ENCODE peak calls at places on chromosome 15, in ten cellular contexts. W, C, J, U, O, B, S, D, G and A are unnamed samples. For H3K27me3, the result is how much of the 10 kb centered on the place peaks cover.

GRCh38 chr15:99909914-99910313 is 176.7 kb upstream of the LYSMD4 start:
- DNase-seq in U (peak), W (peak), S (no peak), G (peak), D (no peak), B (no peak), C (no peak), O (no peak), J (no peak), A (no peak)

GRCh38 chr15:96360581-96361308 is 30.2 kb downstream of the NR2F2 start:
- DNase-seq in J (no peak), D (no peak), S (peak), G (peak), O (no peak), B (no peak), W (peak), C (no peak), U (no peak), A (no peak)

GRCh38 chr15:28876131-28876844 is 9.5 kb upstream of the APBA2 start:
- DNase-seq in G (peak), D (no peak), U (no peak), B (no peak), S (peak), O (no peak), W (peak), C (no peak), J (no peak), A (no peak)

GRCh38 chr15:29859293-29859692 is 37.0 kb upstream of the TJP1 start:
- DNase-seq in G (no peak), B (no peak), O (no peak), C (no peak), D (no peak), U (no peak), S (no peak), W (no peak), J (no peak), A (no peak)

GRCh38 chr15:95937128-95937528 is 393.4 kb upstream of the NR2F2 start:
- DNase-seq in C (no peak), J (no peak), W (no peak), S (no peak), O (no peak), G (no peak), U (no peak), B (no peak), D (peak), A (no peak)

GRCh38 chr15:35736150-35736549 is 190.2 kb upstream of the DPH6 start:
- DNase-seq in D (no peak), U (no peak), G (no peak), S (no peak), O (no peak), C (no peak), B (no peak), J (no peak), W (no peak), A (no peak)

GRCh38 chr15:55530861-55531313 is 22.9 kb upstream of the DNAAF4 start:
- DNase-seq in D (peak), G (no peak), J (no peak), C (no peak), S (no peak), B (no peak), O (no peak), U (peak), W (peak), A (peak)

GRCh38 chr15:62524848-62525247 is 359.8 kb upstream of the C2CD4B start:
- DNase-seq in W (no peak), C (no peak), G (no peak), U (no peak), B (no peak), O (no peak), J (no peak), D (no peak), S (no peak), A (no peak)

GRCh38 chr15:74196175-74196574 is 6.4 kb downstream of the STRA6 start:
- DNase-seq in J (no peak), O (peak), C (no peak), G (no peak), B (peak), U (peak), S (no peak), D (peak), W (no peak), A (no peak)

GRCh38 chr15:47715856-47716445 is 1.4 kb upstream of the SEMA6D start:
- DNase-seq in U (peak), D (peak), C (no peak), S (peak), O (peak), G (no peak), W (no peak), J (no peak), B (peak), A (no peak)

GRCh38 chr15:79380755-79381499 is 51.2 kb upstream of the MINAR1 start:
- DNase-seq in S (peak), G (peak), C (peak), J (peak), O (peak), D (peak), W (peak), B (peak), U (peak), A (peak)

GRCh38 chr15:48871536-48871935 is 6.4 kb upstream of the EID1 start:
- DNase-seq in W (no peak), O (no peak), C (no peak), B (no peak), U (no peak), J (no peak), S (no peak), D (no peak), G (no peak), A (no peak)

GRCh38 chr15:101085311-101085700 is 166.1 kb downstream of the LRRK1 start:
- DNase-seq in B (no peak), G (no peak), D (no peak), W (no peak), S (no peak), C (no peak), O (no peak), U (no peak), J (no peak), A (no peak)

GRCh38 chr15:57654136-57654845 is 52.2 kb upstream of the POLR2M start:
- DNase-seq in G (no peak), S (no peak), B (no peak), U (peak), W (no peak), D (no peak), J (no peak), C (no peak), O (no peak), A (peak)

GRCh38 chr15:79092382-79092781 is 1.8 kb upstream of the RASGRF1 start:
- DNase-seq in G (peak), C (no peak), O (no peak), S (no peak), J (no peak), U (no peak), D (no peak), B (no peak), W (no peak), A (no peak)

GRCh38 chr15:41259546-41260189 is 28.6 kb downstream of the CHP1 start:
- DNase-seq in W (no peak), U (no peak), S (no peak), B (no peak), C (no peak), O (no peak), D (no peak), G (no peak), J (no peak), A (no peak)

GRCh38 chr15:33913459-33913858 is 54.8 kb upstream of the CHRM5 start:
- DNase-seq in G (no peak), W (no peak), O (no peak), J (no peak), B (no peak), C (no peak), D (peak), S (no peak), U (no peak), A (no peak)

GRCh38 chr15:31465083-31465955 is 138.7 kb downstream of the KLF13 start:
- DNase-seq in W (no peak), G (peak), U (no peak), D (no peak), C (peak), B (no peak), S (no peak), O (peak), J (no peak), A (no peak)

GRCh38 chr15:79987569-79987955 is 16.6 kb upstream of the BCL2A1 start:
- DNase-seq in B (no peak), W (no peak), S (no peak), O (no peak), J (no peak), U (no peak), D (no peak), G (no peak), C (no peak), A (no peak)

GRCh38 chr15:62783303-62783957 is 259.1 kb upstream of the TPM1 start:
- DNase-seq in B (no peak), C (no peak), U (peak), S (no peak), O (no peak), J (no peak), W (no peak), G (no peak), D (peak), A (peak)

GRCh38 chr15:75460646-75461045 is 9.2 kb upstream of the SIN3A start:
- DNase-seq in B (no peak), U (no peak), D (no peak), W (no peak), G (no peak), O (no peak), J (no peak), C (no peak), S (no peak), A (no peak)

GRCh38 chr15:80512729-80513670 is 108.8 kb downstream of the ARNT2 start:
- DNase-seq in C (no peak), J (no peak), W (no peak), U (peak), D (no peak), S (no peak), B (no peak), G (no peak), O (peak), A (no peak)

DNA sequence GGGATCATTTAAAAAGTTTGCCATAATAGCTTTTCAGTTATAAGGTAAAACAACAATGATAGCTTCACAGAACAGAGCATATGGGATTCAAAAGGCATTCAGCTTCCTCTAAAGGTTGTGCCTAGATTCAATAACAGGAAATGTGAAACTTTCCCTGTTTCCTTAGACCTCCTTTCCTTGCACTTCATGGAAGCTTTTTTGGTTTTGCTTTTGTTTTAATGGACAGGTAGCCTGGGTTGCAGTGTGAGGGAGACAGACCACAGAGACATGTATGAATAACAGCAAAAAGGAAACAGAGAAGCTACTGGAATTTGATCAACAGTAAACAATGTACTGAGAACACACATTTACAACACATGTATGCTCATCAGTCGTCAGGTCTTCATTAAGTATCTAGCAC is 2.3 kb upstream of the TNFAIP8L3 start:
- DNase-seq in C (no peak), D (no peak), S (no peak), G (no peak), O (no peak), U (no peak), W (no peak), B (no peak), J (no peak), A (no peak)
- H3K27me3 ChIP-seq in C (under half), D (under half), S (under half), G (under half), O (under half), U (under half), W (under half), B (under half), J (under half), A (under half)

GRCh38 chr15:65082303-65082958 is 5.9 kb downstream of the KBTBD13 start:
- DNase-seq in O (no peak), U (no peak), B (peak), G (peak), C (peak), J (no peak), S (no peak), W (peak), D (no peak), A (no peak)
- H3K27me3 ChIP-seq in O (under half), U (under half), B (under half), G (under half), C (under half), J (under half), S (under half), W (under half), D (half or more), A (half or more)

GRCh38 chr15:44195151-44195740 is at the start of gene FRMD5:
- DNase-seq in W (peak), O (peak), B (peak), G (peak), D (peak), S (peak), U (peak), C (peak), J (peak), A (peak)
- H3K27me3 ChIP-seq in W (under half), O (under half), B (half or more), G (under half), D (under half), S (under half), U (under half), C (under half), J (under half), A (under half)

GRCh38 chr15:66253643-66254363 is at the start of gene MEGF11:
- DNase-seq in D (peak), G (peak), O (no peak), S (no peak), U (peak), W (peak), B (no peak), J (no peak), C (no peak), A (no peak)

GRCh38 chr15:66254364-66255292 is 1.1 kb upstream of the MEGF11 start:
- DNase-seq in S (no peak), O (no peak), C (no peak), U (no peak), D (no peak), W (peak), G (peak), B (no peak), J (no peak), A (no peak)

GRCh38 chr15:66251790-66252355 is 1.7 kb downstream of the MEGF11 start:
- DNase-seq in C (no peak), D (no peak), S (peak), G (peak), J (no peak), B (no peak), W (no peak), U (no peak), O (no peak), A (no peak)

GRCh38 chr15:66252411-66253295 is 897 bp downstream of the MEGF11 start:
- DNase-seq in O (peak), W (peak), G (peak), B (peak), C (no peak), J (peak), D (peak), S (peak), U (peak), A (no peak)

DNA sequence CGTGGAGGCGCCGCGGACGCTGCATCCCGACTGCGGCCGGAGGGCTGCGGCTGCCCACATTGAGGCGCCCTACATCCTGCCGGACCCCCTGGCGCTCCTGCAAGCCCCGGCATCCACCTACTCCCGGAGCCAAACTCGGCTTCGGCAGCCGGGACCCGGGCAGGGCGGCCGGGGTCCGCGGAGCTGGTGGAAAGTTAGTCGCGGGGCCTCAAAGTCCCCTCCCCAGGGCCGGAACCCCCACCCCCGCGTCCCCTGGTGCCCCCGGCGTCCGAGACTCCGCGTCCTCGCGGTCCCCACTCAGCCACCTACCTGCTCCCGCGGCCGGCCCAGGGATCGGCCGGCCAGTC is 281 bp downstream of the MEGF11 start:
- DNase-seq in O (no peak), C (no peak), B (no peak), U (no peak), G (peak), S (peak), W (no peak), J (no peak), D (no peak), A (no peak)
- H3K27me3 ChIP-seq in O (half or more), C (under half), B (half or more), U (half or more), G (under half), S (under half), W (under half), J (under half), D (half or more), A (half or more)

DNA sequence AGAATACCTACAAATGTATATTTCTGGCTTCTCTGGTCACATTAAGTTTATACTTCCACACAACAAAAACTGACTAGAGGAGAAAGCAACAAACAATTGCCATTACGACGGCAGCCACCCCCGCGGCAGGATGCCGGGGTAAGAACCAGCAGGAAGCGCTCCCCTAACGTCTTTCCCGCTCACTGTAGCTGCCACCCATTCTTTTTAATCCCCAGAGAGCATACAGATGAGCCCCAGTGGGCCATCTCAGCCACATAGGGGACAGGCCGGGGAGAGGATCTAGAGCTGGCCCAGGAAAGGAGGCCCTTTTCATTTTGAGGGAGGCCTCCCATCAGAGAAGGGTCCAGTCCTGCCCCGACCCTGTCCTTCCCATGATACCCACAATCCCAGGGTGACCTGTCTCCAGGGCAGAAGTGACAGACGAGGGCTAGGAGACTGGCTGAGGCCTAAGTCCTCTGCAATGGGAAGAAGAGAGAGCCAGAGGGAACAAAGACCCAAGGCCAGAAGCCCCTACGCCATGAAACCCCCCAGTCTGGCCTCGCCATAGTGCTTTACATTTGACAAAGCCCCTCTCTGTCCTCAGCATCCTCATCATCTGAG is 3.6 kb upstream of the CALML4 start:
- DNase-seq in G (no peak), U (no peak), D (no peak), O (no peak), S (no peak), W (no peak), B (peak), J (peak), C (peak), A (no peak)
- H3K27me3 ChIP-seq in G (under half), U (under half), D (under half), O (under half), S (under half), W (under half), B (under half), J (under half), C (under half), A (under half)

GRCh38 chr15:32717290-32718081 is at the start of gene GREM1:
- DNase-seq in D (peak), G (peak), W (peak), C (no peak), O (no peak), U (peak), J (no peak), B (no peak), S (peak), A (no peak)
- H3K27me3 ChIP-seq in D (under half), G (half or more), W (under half), C (under half), O (half or more), U (under half), J (under half), B (half or more), S (under half), A (under half)

GRCh38 chr15:89377842-89378698 is 43.4 kb upstream of the POLG start:
- DNase-seq in G (peak), W (no peak), B (no peak), C (no peak), J (no peak), D (no peak), U (peak), O (no peak), S (no peak), A (no peak)
- H3K27me3 ChIP-seq in G (half or more), W (half or more), B (half or more), C (under half), J (under half), D (half or more), U (half or more), O (half or more), S (under half), A (half or more)